ENCODE peak calls at places on chromosomes 2 and 18, in seven cellular contexts. One of them, this sample, is unnamed.

GRCh38 chr2:191845248-191845715 is 1.6 kb downstream of the CAVIN2 start:
- DNase-seq in EL: peak
- DNase-seq in activated CD4-positive, alpha-beta T cell treated with anti-CD3 and anti-CD28 coated beads, Interleukin-2, amount 50 U/mL, for 48 hours: no peak
- DNase-seq in uterus: peak
- DNase-seq in activated T-helper 2 cell treated with anti-CD3 and anti-CD28 coated beads, Interferon-gamma antibody, Interleukin-2, Interleukin-4, amounts not matched to agents 10 μg/mL and 5 μg/mL and 100 μg/mL, durations not matched to agents 14 hours and 24 hours and 36 hours: no peak
- DNase-seq in PC-9: no peak
- DNase-seq in CD4-positive, alpha-beta T cell: no peak
- DNase-seq in this sample: no peak

GRCh38 chr2:27320958-27321543 is 1.8 kb downstream of the MPV17 start:
- DNase-seq in activated CD4-positive, alpha-beta T cell treated with anti-CD3 and anti-CD28 coated beads, Interleukin-2, amount 50 U/mL, for 48 hours: no peak
- DNase-seq in uterus: peak
- DNase-seq in EL: peak
- DNase-seq in PC-9: peak
- DNase-seq in CD4-positive, alpha-beta T cell: no peak
- DNase-seq in activated T-helper 2 cell treated with anti-CD3 and anti-CD28 coated beads, Interferon-gamma antibody, Interleukin-2, Interleukin-4, amounts not matched to agents 10 μg/mL and 5 μg/mL and 100 μg/mL, durations not matched to agents 14 hours and 24 hours and 36 hours: no peak
- DNase-seq in this sample: no peak

GRCh38 chr2:147149589-147150245 is 695.1 kb upstream of the ACVR2A start:
- DNase-seq in activated T-helper 2 cell treated with anti-CD3 and anti-CD28 coated beads, Interferon-gamma antibody, Interleukin-2, Interleukin-4, amounts not matched to agents 10 μg/mL and 5 μg/mL and 100 μg/mL, durations not matched to agents 14 hours and 24 hours and 36 hours: no peak
- DNase-seq in uterus: no peak
- DNase-seq in CD4-positive, alpha-beta T cell: no peak
- DNase-seq in PC-9: no peak
- DNase-seq in EL: peak
- DNase-seq in activated CD4-positive, alpha-beta T cell treated with anti-CD3 and anti-CD28 coated beads, Interleukin-2, amount 50 U/mL, for 48 hours: no peak
- DNase-seq in this sample: no peak

GRCh38 chr2:78977661-78978145 is 47.8 kb upstream of the REG3G start:
- DNase-seq in PC-9: no peak
- DNase-seq in activated CD4-positive, alpha-beta T cell treated with anti-CD3 and anti-CD28 coated beads, Interleukin-2, amount 50 U/mL, for 48 hours: no peak
- DNase-seq in activated T-helper 2 cell treated with anti-CD3 and anti-CD28 coated beads, Interferon-gamma antibody, Interleukin-2, Interleukin-4, amounts not matched to agents 10 μg/mL and 5 μg/mL and 100 μg/mL, durations not matched to agents 14 hours and 24 hours and 36 hours: no peak
- DNase-seq in CD4-positive, alpha-beta T cell: no peak
- DNase-seq in uterus: no peak
- DNase-seq in EL: no peak
- DNase-seq in this sample: no peak

GRCh38 chr2:109247812-109248211 is 118.8 kb downstream of the SH3RF3 start:
- DNase-seq in uterus: peak
- DNase-seq in activated CD4-positive, alpha-beta T cell treated with anti-CD3 and anti-CD28 coated beads, Interleukin-2, amount 50 U/mL, for 48 hours: no peak
- DNase-seq in activated T-helper 2 cell treated with anti-CD3 and anti-CD28 coated beads, Interferon-gamma antibody, Interleukin-2, Interleukin-4, amounts not matched to agents 10 μg/mL and 5 μg/mL and 100 μg/mL, durations not matched to agents 14 hours and 24 hours and 36 hours: no peak
- DNase-seq in CD4-positive, alpha-beta T cell: no peak
- DNase-seq in PC-9: no peak
- DNase-seq in EL: no peak
- DNase-seq in this sample: no peak

GRCh38 chr2:129193961-129194360 is 785.5 kb upstream of the RAB6C start:
- DNase-seq in uterus: no peak
- DNase-seq in CD4-positive, alpha-beta T cell: no peak
- DNase-seq in activated CD4-positive, alpha-beta T cell treated with anti-CD3 and anti-CD28 coated beads, Interleukin-2, amount 50 U/mL, for 48 hours: no peak
- DNase-seq in activated T-helper 2 cell treated with anti-CD3 and anti-CD28 coated beads, Interferon-gamma antibody, Interleukin-2, Interleukin-4, amounts not matched to agents 10 μg/mL and 5 μg/mL and 100 μg/mL, durations not matched to agents 14 hours and 24 hours and 36 hours: no peak
- DNase-seq in PC-9: no peak
- DNase-seq in EL: no peak
- DNase-seq in this sample: no peak

GRCh38 chr2:121648611-121649401 is 456 bp downstream of the CLASP1 start:
- DNase-seq in activated CD4-positive, alpha-beta T cell treated with anti-CD3 and anti-CD28 coated beads, Interleukin-2, amount 50 U/mL, for 48 hours: peak
- DNase-seq in uterus: no peak
- DNase-seq in PC-9: peak
- DNase-seq in activated T-helper 2 cell treated with anti-CD3 and anti-CD28 coated beads, Interferon-gamma antibody, Interleukin-2, Interleukin-4, amounts not matched to agents 10 μg/mL and 5 μg/mL and 100 μg/mL, durations not matched to agents 14 hours and 24 hours and 36 hours: peak
- DNase-seq in EL: peak
- DNase-seq in CD4-positive, alpha-beta T cell: peak
- DNase-seq in this sample: peak

GRCh38 chr2:227036527-227036926 is 127.5 kb downstream of the COL4A4 start:
- DNase-seq in PC-9: no peak
- DNase-seq in activated CD4-positive, alpha-beta T cell treated with anti-CD3 and anti-CD28 coated beads, Interleukin-2, amount 50 U/mL, for 48 hours: no peak
- DNase-seq in EL: no peak
- DNase-seq in activated T-helper 2 cell treated with anti-CD3 and anti-CD28 coated beads, Interferon-gamma antibody, Interleukin-2, Interleukin-4, amounts not matched to agents 10 μg/mL and 5 μg/mL and 100 μg/mL, durations not matched to agents 14 hours and 24 hours and 36 hours: no peak
- DNase-seq in uterus: no peak
- DNase-seq in CD4-positive, alpha-beta T cell: no peak
- DNase-seq in this sample: no peak

GRCh38 chr2:122683018-122683417 is 927.6 kb downstream of the TSN start:
- DNase-seq in uterus: no peak
- DNase-seq in activated CD4-positive, alpha-beta T cell treated with anti-CD3 and anti-CD28 coated beads, Interleukin-2, amount 50 U/mL, for 48 hours: no peak
- DNase-seq in CD4-positive, alpha-beta T cell: no peak
- DNase-seq in PC-9: peak
- DNase-seq in EL: no peak
- DNase-seq in activated T-helper 2 cell treated with anti-CD3 and anti-CD28 coated beads, Interferon-gamma antibody, Interleukin-2, Interleukin-4, amounts not matched to agents 10 μg/mL and 5 μg/mL and 100 μg/mL, durations not matched to agents 14 hours and 24 hours and 36 hours: no peak
- DNase-seq in this sample: no peak

GRCh38 chr18:23689616-23690504 is 607 bp downstream of the LAMA3 start:
- DNase-seq in CD4-positive, alpha-beta T cell: no peak
- DNase-seq in activated T-helper 2 cell treated with anti-CD3 and anti-CD28 coated beads, Interferon-gamma antibody, Interleukin-2, Interleukin-4, amounts not matched to agents 10 μg/mL and 5 μg/mL and 100 μg/mL, durations not matched to agents 14 hours and 24 hours and 36 hours: no peak
- DNase-seq in PC-9: no peak
- DNase-seq in uterus: peak
- DNase-seq in EL: peak
- DNase-seq in activated CD4-positive, alpha-beta T cell treated with anti-CD3 and anti-CD28 coated beads, Interleukin-2, amount 50 U/mL, for 48 hours: peak
- DNase-seq in this sample: peak

GRCh38 chr18:45254683-45255082 is 360.6 kb upstream of the SLC14A2 start:
- DNase-seq in EL: peak
- DNase-seq in uterus: peak
- DNase-seq in CD4-positive, alpha-beta T cell: no peak
- DNase-seq in activated CD4-positive, alpha-beta T cell treated with anti-CD3 and anti-CD28 coated beads, Interleukin-2, amount 50 U/mL, for 48 hours: no peak
- DNase-seq in activated T-helper 2 cell treated with anti-CD3 and anti-CD28 coated beads, Interferon-gamma antibody, Interleukin-2, Interleukin-4, amounts not matched to agents 10 μg/mL and 5 μg/mL and 100 μg/mL, durations not matched to agents 14 hours and 24 hours and 36 hours: no peak
- DNase-seq in PC-9: no peak
- DNase-seq in this sample: no peak

GRCh38 chr18:79887181-79888000 is 64.1 kb downstream of the SLC66A2 start:
- DNase-seq in activated CD4-positive, alpha-beta T cell treated with anti-CD3 and anti-CD28 coated beads, Interleukin-2, amount 50 U/mL, for 48 hours: no peak
- DNase-seq in PC-9: no peak
- DNase-seq in CD4-positive, alpha-beta T cell: no peak
- DNase-seq in EL: no peak
- DNase-seq in uterus: no peak
- DNase-seq in activated T-helper 2 cell treated with anti-CD3 and anti-CD28 coated beads, Interferon-gamma antibody, Interleukin-2, Interleukin-4, amounts not matched to agents 10 μg/mL and 5 μg/mL and 100 μg/mL, durations not matched to agents 14 hours and 24 hours and 36 hours: no peak
- DNase-seq in this sample: no peak

GRCh38 chr2:169069341-169069740 is at the start of gene DHRS9:
- DNase-seq in CD4-positive, alpha-beta T cell: no peak
- DNase-seq in activated CD4-positive, alpha-beta T cell treated with anti-CD3 and anti-CD28 coated beads, Interleukin-2, amount 50 U/mL, for 48 hours: peak
- DNase-seq in activated T-helper 2 cell treated with anti-CD3 and anti-CD28 coated beads, Interferon-gamma antibody, Interleukin-2, Interleukin-4, amounts not matched to agents 10 μg/mL and 5 μg/mL and 100 μg/mL, durations not matched to agents 14 hours and 24 hours and 36 hours: no peak
- DNase-seq in PC-9: peak
- DNase-seq in EL: peak
- DNase-seq in uterus: no peak
- DNase-seq in this sample: no peak

GRCh38 chr2:96423866-96424265 is 81.3 kb downstream of the NEURL3 start:
- DNase-seq in EL: peak
- DNase-seq in activated CD4-positive, alpha-beta T cell treated with anti-CD3 and anti-CD28 coated beads, Interleukin-2, amount 50 U/mL, for 48 hours: no peak
- DNase-seq in CD4-positive, alpha-beta T cell: no peak
- DNase-seq in activated T-helper 2 cell treated with anti-CD3 and anti-CD28 coated beads, Interferon-gamma antibody, Interleukin-2, Interleukin-4, amounts not matched to agents 10 μg/mL and 5 μg/mL and 100 μg/mL, durations not matched to agents 14 hours and 24 hours and 36 hours: no peak
- DNase-seq in uterus: no peak
- DNase-seq in PC-9: peak
- DNase-seq in this sample: no peak

GRCh38 chr2:234686088-234686890 is 189.4 kb upstream of the ARL4C start:
- DNase-seq in uterus: no peak
- DNase-seq in activated T-helper 2 cell treated with anti-CD3 and anti-CD28 coated beads, Interferon-gamma antibody, Interleukin-2, Interleukin-4, amounts not matched to agents 10 μg/mL and 5 μg/mL and 100 μg/mL, durations not matched to agents 14 hours and 24 hours and 36 hours: no peak
- DNase-seq in PC-9: peak
- DNase-seq in EL: peak
- DNase-seq in activated CD4-positive, alpha-beta T cell treated with anti-CD3 and anti-CD28 coated beads, Interleukin-2, amount 50 U/mL, for 48 hours: no peak
- DNase-seq in CD4-positive, alpha-beta T cell: no peak
- DNase-seq in this sample: no peak

GRCh38 chr2:199206536-199206935 is 251.2 kb downstream of the SATB2 start:
- DNase-seq in CD4-positive, alpha-beta T cell: no peak
- DNase-seq in PC-9: no peak
- DNase-seq in activated T-helper 2 cell treated with anti-CD3 and anti-CD28 coated beads, Interferon-gamma antibody, Interleukin-2, Interleukin-4, amounts not matched to agents 10 μg/mL and 5 μg/mL and 100 μg/mL, durations not matched to agents 14 hours and 24 hours and 36 hours: no peak
- DNase-seq in EL: no peak
- DNase-seq in uterus: no peak
- DNase-seq in activated CD4-positive, alpha-beta T cell treated with anti-CD3 and anti-CD28 coated beads, Interleukin-2, amount 50 U/mL, for 48 hours: no peak
- DNase-seq in this sample: no peak

GRCh38 chr2:61530365-61531148 is 7.6 kb downstream of the XPO1 start:
- DNase-seq in CD4-positive, alpha-beta T cell: no peak
- DNase-seq in EL: no peak
- DNase-seq in PC-9: no peak
- DNase-seq in activated T-helper 2 cell treated with anti-CD3 and anti-CD28 coated beads, Interferon-gamma antibody, Interleukin-2, Interleukin-4, amounts not matched to agents 10 μg/mL and 5 μg/mL and 100 μg/mL, durations not matched to agents 14 hours and 24 hours and 36 hours: no peak
- DNase-seq in activated CD4-positive, alpha-beta T cell treated with anti-CD3 and anti-CD28 coated beads, Interleukin-2, amount 50 U/mL, for 48 hours: no peak
- DNase-seq in uterus: no peak
- DNase-seq in this sample: no peak

GRCh38 chr2:222813177-222813843 is 47.5 kb upstream of the ACSL3 start:
- DNase-seq in EL: no peak
- DNase-seq in uterus: no peak
- DNase-seq in activated T-helper 2 cell treated with anti-CD3 and anti-CD28 coated beads, Interferon-gamma antibody, Interleukin-2, Interleukin-4, amounts not matched to agents 10 μg/mL and 5 μg/mL and 100 μg/mL, durations not matched to agents 14 hours and 24 hours and 36 hours: no peak
- DNase-seq in CD4-positive, alpha-beta T cell: no peak
- DNase-seq in activated CD4-positive, alpha-beta T cell treated with anti-CD3 and anti-CD28 coated beads, Interleukin-2, amount 50 U/mL, for 48 hours: peak
- DNase-seq in PC-9: peak
- DNase-seq in this sample: no peak

GRCh38 chr2:177161741-177162440 is 50.7 kb upstream of the HNRNPA3 start:
- DNase-seq in activated T-helper 2 cell treated with anti-CD3 and anti-CD28 coated beads, Interferon-gamma antibody, Interleukin-2, Interleukin-4, amounts not matched to agents 10 μg/mL and 5 μg/mL and 100 μg/mL, durations not matched to agents 14 hours and 24 hours and 36 hours: no peak
- DNase-seq in PC-9: peak
- DNase-seq in CD4-positive, alpha-beta T cell: no peak
- DNase-seq in uterus: no peak
- DNase-seq in EL: peak
- DNase-seq in activated CD4-positive, alpha-beta T cell treated with anti-CD3 and anti-CD28 coated beads, Interleukin-2, amount 50 U/mL, for 48 hours: no peak
- DNase-seq in this sample: no peak

GRCh38 chr18:11950824-11951223 is 30.5 kb upstream of the IMPA2 start:
- DNase-seq in activated T-helper 2 cell treated with anti-CD3 and anti-CD28 coated beads, Interferon-gamma antibody, Interleukin-2, Interleukin-4, amounts not matched to agents 10 μg/mL and 5 μg/mL and 100 μg/mL, durations not matched to agents 14 hours and 24 hours and 36 hours: no peak
- DNase-seq in activated CD4-positive, alpha-beta T cell treated with anti-CD3 and anti-CD28 coated beads, Interleukin-2, amount 50 U/mL, for 48 hours: no peak
- DNase-seq in PC-9: no peak
- DNase-seq in CD4-positive, alpha-beta T cell: no peak
- DNase-seq in uterus: no peak
- DNase-seq in EL: no peak
- DNase-seq in this sample: no peak

GRCh38 chr2:21005111-21005699 is 38.7 kb downstream of the APOB start:
- DNase-seq in uterus: no peak
- DNase-seq in EL: no peak
- DNase-seq in activated T-helper 2 cell treated with anti-CD3 and anti-CD28 coated beads, Interferon-gamma antibody, Interleukin-2, Interleukin-4, amounts not matched to agents 10 μg/mL and 5 μg/mL and 100 μg/mL, durations not matched to agents 14 hours and 24 hours and 36 hours: no peak
- DNase-seq in CD4-positive, alpha-beta T cell: no peak
- DNase-seq in PC-9: peak
- DNase-seq in activated CD4-positive, alpha-beta T cell treated with anti-CD3 and anti-CD28 coated beads, Interleukin-2, amount 50 U/mL, for 48 hours: no peak
- DNase-seq in this sample: no peak

GRCh38 chr2:113175736-113176695 is 2.2 kb downstream of the PSD4 start:
- DNase-seq in PC-9: no peak
- DNase-seq in EL: no peak
- DNase-seq in CD4-positive, alpha-beta T cell: no peak
- DNase-seq in uterus: no peak
- DNase-seq in activated CD4-positive, alpha-beta T cell treated with anti-CD3 and anti-CD28 coated beads, Interleukin-2, amount 50 U/mL, for 48 hours: peak
- DNase-seq in activated T-helper 2 cell treated with anti-CD3 and anti-CD28 coated beads, Interferon-gamma antibody, Interleukin-2, Interleukin-4, amounts not matched to agents 10 μg/mL and 5 μg/mL and 100 μg/mL, durations not matched to agents 14 hours and 24 hours and 36 hours: no peak
- DNase-seq in this sample: no peak

GRCh38 chr2:135168119-135168872 is 116.2 kb downstream of the RAB3GAP1 start:
- DNase-seq in uterus: no peak
- DNase-seq in activated CD4-positive, alpha-beta T cell treated with anti-CD3 and anti-CD28 coated beads, Interleukin-2, amount 50 U/mL, for 48 hours: no peak
- DNase-seq in EL: no peak
- DNase-seq in CD4-positive, alpha-beta T cell: no peak
- DNase-seq in PC-9: no peak
- DNase-seq in activated T-helper 2 cell treated with anti-CD3 and anti-CD28 coated beads, Interferon-gamma antibody, Interleukin-2, Interleukin-4, amounts not matched to agents 10 μg/mL and 5 μg/mL and 100 μg/mL, durations not matched to agents 14 hours and 24 hours and 36 hours: no peak
- DNase-seq in this sample: no peak

GRCh38 chr2:8306530-8307351 is 375.1 kb upstream of the ID2 start:
- DNase-seq in PC-9: no peak
- DNase-seq in activated T-helper 2 cell treated with anti-CD3 and anti-CD28 coated beads, Interferon-gamma antibody, Interleukin-2, Interleukin-4, amounts not matched to agents 10 μg/mL and 5 μg/mL and 100 μg/mL, durations not matched to agents 14 hours and 24 hours and 36 hours: no peak
- DNase-seq in CD4-positive, alpha-beta T cell: no peak
- DNase-seq in activated CD4-positive, alpha-beta T cell treated with anti-CD3 and anti-CD28 coated beads, Interleukin-2, amount 50 U/mL, for 48 hours: no peak
- DNase-seq in EL: peak
- DNase-seq in uterus: no peak
- DNase-seq in this sample: no peak

GRCh38 chr2:55056024-55056521 is 5.8 kb upstream of the RTN4 start:
- DNase-seq in activated T-helper 2 cell treated with anti-CD3 and anti-CD28 coated beads, Interferon-gamma antibody, Interleukin-2, Interleukin-4, amounts not matched to agents 10 μg/mL and 5 μg/mL and 100 μg/mL, durations not matched to agents 14 hours and 24 hours and 36 hours: no peak
- DNase-seq in EL: peak
- DNase-seq in PC-9: no peak
- DNase-seq in CD4-positive, alpha-beta T cell: no peak
- DNase-seq in uterus: no peak
- DNase-seq in activated CD4-positive, alpha-beta T cell treated with anti-CD3 and anti-CD28 coated beads, Interleukin-2, amount 50 U/mL, for 48 hours: no peak
- DNase-seq in this sample: no peak

GRCh38 chr2:53859354-53860159 is at the start of gene GPR75:
- DNase-seq in PC-9: no peak
- DNase-seq in CD4-positive, alpha-beta T cell: no peak
- DNase-seq in activated T-helper 2 cell treated with anti-CD3 and anti-CD28 coated beads, Interferon-gamma antibody, Interleukin-2, Interleukin-4, amounts not matched to agents 10 μg/mL and 5 μg/mL and 100 μg/mL, durations not matched to agents 14 hours and 24 hours and 36 hours: no peak
- DNase-seq in activated CD4-positive, alpha-beta T cell treated with anti-CD3 and anti-CD28 coated beads, Interleukin-2, amount 50 U/mL, for 48 hours: no peak
- DNase-seq in uterus: peak
- DNase-seq in EL: peak
- DNase-seq in this sample: no peak

GRCh38 chr2:176102309-176102866 is 2.8 kb downstream of the HOXD12 start:
- DNase-seq in EL: no peak
- DNase-seq in CD4-positive, alpha-beta T cell: no peak
- DNase-seq in PC-9: no peak
- DNase-seq in uterus: no peak
- DNase-seq in activated CD4-positive, alpha-beta T cell treated with anti-CD3 and anti-CD28 coated beads, Interleukin-2, amount 50 U/mL, for 48 hours: no peak
- DNase-seq in activated T-helper 2 cell treated with anti-CD3 and anti-CD28 coated beads, Interferon-gamma antibody, Interleukin-2, Interleukin-4, amounts not matched to agents 10 μg/mL and 5 μg/mL and 100 μg/mL, durations not matched to agents 14 hours and 24 hours and 36 hours: no peak
- DNase-seq in this sample: no peak

GRCh38 chr2:8219631-8220393 is 462.0 kb upstream of the ID2 start:
- DNase-seq in EL: no peak
- DNase-seq in PC-9: no peak
- DNase-seq in CD4-positive, alpha-beta T cell: no peak
- DNase-seq in activated T-helper 2 cell treated with anti-CD3 and anti-CD28 coated beads, Interferon-gamma antibody, Interleukin-2, Interleukin-4, amounts not matched to agents 10 μg/mL and 5 μg/mL and 100 μg/mL, durations not matched to agents 14 hours and 24 hours and 36 hours: no peak
- DNase-seq in activated CD4-positive, alpha-beta T cell treated with anti-CD3 and anti-CD28 coated beads, Interleukin-2, amount 50 U/mL, for 48 hours: no peak
- DNase-seq in uterus: no peak
- DNase-seq in this sample: no peak

GRCh38 chr2:52210161-52210560 is 1178.2 kb upstream of the NRXN1 start:
- DNase-seq in uterus: no peak
- DNase-seq in EL: no peak
- DNase-seq in PC-9: no peak
- DNase-seq in activated CD4-positive, alpha-beta T cell treated with anti-CD3 and anti-CD28 coated beads, Interleukin-2, amount 50 U/mL, for 48 hours: no peak
- DNase-seq in CD4-positive, alpha-beta T cell: no peak
- DNase-seq in activated T-helper 2 cell treated with anti-CD3 and anti-CD28 coated beads, Interferon-gamma antibody, Interleukin-2, Interleukin-4, amounts not matched to agents 10 μg/mL and 5 μg/mL and 100 μg/mL, durations not matched to agents 14 hours and 24 hours and 36 hours: no peak
- DNase-seq in this sample: no peak

GRCh38 chr2:188410504-188411235 is 119.0 kb downstream of the GULP1 start:
- DNase-seq in EL: peak
- DNase-seq in uterus: no peak
- DNase-seq in PC-9: no peak
- DNase-seq in activated T-helper 2 cell treated with anti-CD3 and anti-CD28 coated beads, Interferon-gamma antibody, Interleukin-2, Interleukin-4, amounts not matched to agents 10 μg/mL and 5 μg/mL and 100 μg/mL, durations not matched to agents 14 hours and 24 hours and 36 hours: no peak
- DNase-seq in activated CD4-positive, alpha-beta T cell treated with anti-CD3 and anti-CD28 coated beads, Interleukin-2, amount 50 U/mL, for 48 hours: no peak
- DNase-seq in CD4-positive, alpha-beta T cell: no peak
- DNase-seq in this sample: no peak

GRCh38 chr2:9145109-9145751 is 61.4 kb upstream of the ASAP2 start:
- DNase-seq in PC-9: peak
- DNase-seq in activated CD4-positive, alpha-beta T cell treated with anti-CD3 and anti-CD28 coated beads, Interleukin-2, amount 50 U/mL, for 48 hours: no peak
- DNase-seq in activated T-helper 2 cell treated with anti-CD3 and anti-CD28 coated beads, Interferon-gamma antibody, Interleukin-2, Interleukin-4, amounts not matched to agents 10 μg/mL and 5 μg/mL and 100 μg/mL, durations not matched to agents 14 hours and 24 hours and 36 hours: no peak
- DNase-seq in uterus: peak
- DNase-seq in EL: peak
- DNase-seq in CD4-positive, alpha-beta T cell: no peak
- DNase-seq in this sample: no peak

GRCh38 chr18:79511671-79512301 is 116.1 kb downstream of the NFATC1 start:
- DNase-seq in activated T-helper 2 cell treated with anti-CD3 and anti-CD28 coated beads, Interferon-gamma antibody, Interleukin-2, Interleukin-4, amounts not matched to agents 10 μg/mL and 5 μg/mL and 100 μg/mL, durations not matched to agents 14 hours and 24 hours and 36 hours: no peak
- DNase-seq in EL: no peak
- DNase-seq in CD4-positive, alpha-beta T cell: no peak
- DNase-seq in PC-9: no peak
- DNase-seq in uterus: peak
- DNase-seq in activated CD4-positive, alpha-beta T cell treated with anti-CD3 and anti-CD28 coated beads, Interleukin-2, amount 50 U/mL, for 48 hours: peak
- DNase-seq in this sample: no peak

GRCh38 chr2:67374481-67374880 is 22.7 kb upstream of the ETAA1 start:
- DNase-seq in activated T-helper 2 cell treated with anti-CD3 and anti-CD28 coated beads, Interferon-gamma antibody, Interleukin-2, Interleukin-4, amounts not matched to agents 10 μg/mL and 5 μg/mL and 100 μg/mL, durations not matched to agents 14 hours and 24 hours and 36 hours: no peak
- DNase-seq in EL: no peak
- DNase-seq in activated CD4-positive, alpha-beta T cell treated with anti-CD3 and anti-CD28 coated beads, Interleukin-2, amount 50 U/mL, for 48 hours: no peak
- DNase-seq in CD4-positive, alpha-beta T cell: no peak
- DNase-seq in uterus: no peak
- DNase-seq in PC-9: no peak
- DNase-seq in this sample: no peak

GRCh38 chr2:220147590-220147989 is 520.2 kb downstream of the SLC4A3 start:
- DNase-seq in activated CD4-positive, alpha-beta T cell treated with anti-CD3 and anti-CD28 coated beads, Interleukin-2, amount 50 U/mL, for 48 hours: no peak
- DNase-seq in activated T-helper 2 cell treated with anti-CD3 and anti-CD28 coated beads, Interferon-gamma antibody, Interleukin-2, Interleukin-4, amounts not matched to agents 10 μg/mL and 5 μg/mL and 100 μg/mL, durations not matched to agents 14 hours and 24 hours and 36 hours: no peak
- DNase-seq in PC-9: no peak
- DNase-seq in uterus: no peak
- DNase-seq in CD4-positive, alpha-beta T cell: no peak
- DNase-seq in EL: no peak
- DNase-seq in this sample: no peak

GRCh38 chr2:126219081-126219480 is 436.9 kb upstream of the GYPC start:
- DNase-seq in EL: no peak
- DNase-seq in CD4-positive, alpha-beta T cell: no peak
- DNase-seq in activated CD4-positive, alpha-beta T cell treated with anti-CD3 and anti-CD28 coated beads, Interleukin-2, amount 50 U/mL, for 48 hours: no peak
- DNase-seq in activated T-helper 2 cell treated with anti-CD3 and anti-CD28 coated beads, Interferon-gamma antibody, Interleukin-2, Interleukin-4, amounts not matched to agents 10 μg/mL and 5 μg/mL and 100 μg/mL, durations not matched to agents 14 hours and 24 hours and 36 hours: no peak
- DNase-seq in PC-9: no peak
- DNase-seq in uterus: no peak
- DNase-seq in this sample: no peak

GRCh38 chr2:128475427-128476211 is 157.0 kb upstream of the HS6ST1 start:
- DNase-seq in activated CD4-positive, alpha-beta T cell treated with anti-CD3 and anti-CD28 coated beads, Interleukin-2, amount 50 U/mL, for 48 hours: no peak
- DNase-seq in activated T-helper 2 cell treated with anti-CD3 and anti-CD28 coated beads, Interferon-gamma antibody, Interleukin-2, Interleukin-4, amounts not matched to agents 10 μg/mL and 5 μg/mL and 100 μg/mL, durations not matched to agents 14 hours and 24 hours and 36 hours: no peak
- DNase-seq in EL: no peak
- DNase-seq in CD4-positive, alpha-beta T cell: no peak
- DNase-seq in uterus: no peak
- DNase-seq in PC-9: no peak
- DNase-seq in this sample: no peak

GRCh38 chr2:198901894-198902293 is 555.8 kb downstream of the SATB2 start:
- DNase-seq in PC-9: no peak
- DNase-seq in uterus: no peak
- DNase-seq in EL: no peak
- DNase-seq in activated T-helper 2 cell treated with anti-CD3 and anti-CD28 coated beads, Interferon-gamma antibody, Interleukin-2, Interleukin-4, amounts not matched to agents 10 μg/mL and 5 μg/mL and 100 μg/mL, durations not matched to agents 14 hours and 24 hours and 36 hours: no peak
- DNase-seq in activated CD4-positive, alpha-beta T cell treated with anti-CD3 and anti-CD28 coated beads, Interleukin-2, amount 50 U/mL, for 48 hours: no peak
- DNase-seq in CD4-positive, alpha-beta T cell: no peak
- DNase-seq in this sample: no peak

GRCh38 chr2:32009479-32010256 is 1.1 kb downstream of the MEMO1 start:
- DNase-seq in uterus: peak
- DNase-seq in activated T-helper 2 cell treated with anti-CD3 and anti-CD28 coated beads, Interferon-gamma antibody, Interleukin-2, Interleukin-4, amounts not matched to agents 10 μg/mL and 5 μg/mL and 100 μg/mL, durations not matched to agents 14 hours and 24 hours and 36 hours: peak
- DNase-seq in CD4-positive, alpha-beta T cell: peak
- DNase-seq in PC-9: no peak
- DNase-seq in EL: peak
- DNase-seq in activated CD4-positive, alpha-beta T cell treated with anti-CD3 and anti-CD28 coated beads, Interleukin-2, amount 50 U/mL, for 48 hours: peak
- DNase-seq in this sample: peak